ENCODE peak calls at places on chromosomes 1 and 21, in seven cellular contexts. N is pancreas, O is AG04450, W is lung, T is heart right ventricle, C is left ventricle myocardium inferior, V is spleen. E is an unnamed sample. For H3K27me3, the result is how much of the 10 kb centered on the place peaks cover.

GRCh38 chr1:155931332-155932038 is 2.7 kb downstream of the KHDC4 start:
- DNase-seq in N (no peak), O (no peak), W (no peak), T (no peak), C (no peak), V (peak), E (no peak)

GRCh38 chr1:150760003-150760402 is 5.6 kb downstream of the CTSS start:
- DNase-seq in N (no peak), O (no peak), W (no peak), T (no peak), C (no peak), V (no peak), E (no peak)

GRCh38 chr21:42043961-42044360 is 27.2 kb upstream of the UMODL1 start:
- DNase-seq in N (no peak), O (no peak), W (no peak), T (no peak), C (no peak), V (no peak), E (no peak)

GRCh38 chr1:9129391-9130041 is 614 bp upstream of the GPR157 start:
- DNase-seq in N (peak), O (no peak), W (peak), T (peak), C (peak), V (peak), E (peak)

GRCh38 chr1:33086384-33086850 is 5.5 kb downstream of the AZIN2 start:
- DNase-seq in N (peak), O (peak), W (peak), T (peak), C (peak), V (no peak), E (peak)

GRCh38 chr1:184036517-184036949 is 995 bp downstream of the COLGALT2 start:
- DNase-seq in N (no peak), O (no peak), W (no peak), T (peak), C (peak), V (no peak), E (peak)

GRCh38 chr1:66505671-66506392 is 28.1 kb upstream of the SGIP1 start:
- DNase-seq in N (no peak), O (peak), W (no peak), T (no peak), C (no peak), V (no peak), E (no peak)

GRCh38 chr1:208089971-208090755 is 154.0 kb downstream of the PLXNA2 start:
- DNase-seq in N (no peak), O (no peak), W (no peak), T (peak), C (peak), V (no peak), E (no peak)

GRCh38 chr1:15260418-15261154 is 13.6 kb downstream of the FHAD1 start:
- DNase-seq in N (no peak), O (no peak), W (no peak), T (no peak), C (no peak), V (no peak), E (no peak)

GRCh38 chr1:56531624-56532358 is 47.6 kb downstream of the PLPP3 start:
- DNase-seq in N (no peak), O (no peak), W (no peak), T (no peak), C (no peak), V (no peak), E (no peak)

GRCh38 chr1:181175356-181175755 is 86.9 kb downstream of the IER5 start:
- DNase-seq in N (no peak), O (no peak), W (no peak), T (no peak), C (no peak), V (no peak), E (no peak)

GRCh38 chr1:25565188-25565591 is 21.8 kb downstream of the LDLRAP1 start:
- DNase-seq in N (no peak), O (no peak), W (no peak), T (no peak), C (no peak), V (no peak), E (no peak)

GRCh38 chr1:181541947-181542346 is 58.6 kb downstream of the CACNA1E start:
- DNase-seq in N (no peak), O (no peak), W (no peak), T (no peak), C (no peak), V (no peak), E (no peak)

GRCh38 chr1:110243146-110243545 is 33.0 kb downstream of the KCNC4 start:
- DNase-seq in N (no peak), O (no peak), W (no peak), T (no peak), C (no peak), V (peak), E (peak)

GRCh38 chr1:197994907-197995407 is 77.8 kb downstream of the LHX9 start:
- DNase-seq in N (no peak), O (no peak), W (peak), T (no peak), C (no peak), V (no peak), E (no peak)
- H3K4me3 ChIP-seq in N (peak), O (no peak), W (no peak), T (no peak), C (no peak), V (no peak), E (no peak)

GRCh38 chr1:176954242-176954641 is 210.3 kb downstream of the ASTN1 start:
- DNase-seq in N (no peak), O (no peak), W (no peak), T (no peak), C (no peak), V (no peak), E (no peak)

GRCh38 chr1:176944606-176945005 is 219.9 kb downstream of the ASTN1 start:
- DNase-seq in N (no peak), O (no peak), W (no peak), T (no peak), C (no peak), V (no peak), E (no peak)

GRCh38 chr1:176943783-176944182 is 220.7 kb downstream of the ASTN1 start:
- DNase-seq in N (no peak), O (no peak), W (no peak), T (no peak), C (no peak), V (no peak), E (no peak)

GRCh38 chr1:176950736-176951308 is 213.7 kb downstream of the ASTN1 start:
- DNase-seq in N (no peak), O (no peak), W (no peak), T (no peak), C (no peak), V (no peak), E (no peak)

GRCh38 chr1:176949033-176949662 is 215.4 kb downstream of the ASTN1 start:
- DNase-seq in N (peak), O (no peak), W (peak), T (peak), C (peak), V (no peak), E (peak)
- TF ChIP-seq CTCF in N (peak), O (peak), W (no peak), T (peak), C (peak), V (peak), E (peak)

DNA sequence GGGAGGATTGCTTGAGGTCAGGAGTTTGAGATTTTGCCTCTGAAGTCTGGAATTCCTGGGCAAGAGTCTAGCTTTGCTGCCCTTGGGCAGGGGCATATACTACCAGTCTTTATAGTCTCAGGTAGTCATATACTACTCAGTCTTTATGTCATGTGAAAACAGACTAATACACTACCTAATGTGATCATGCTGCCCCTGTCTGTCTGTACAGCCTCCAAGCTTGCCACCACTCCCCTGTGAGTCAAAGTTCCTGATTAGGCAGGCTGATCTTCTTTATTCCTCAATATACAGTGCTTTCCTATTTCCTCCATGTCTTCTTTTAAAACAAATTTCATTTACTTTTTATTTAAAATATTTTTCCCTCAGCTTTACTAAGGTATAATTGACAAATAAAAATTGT is 105.3 kb upstream of the BEND5 start:
- DNase-seq in N (no peak), O (no peak), W (no peak), T (no peak), C (no peak), V (no peak), E (no peak)
- H3K27me3 ChIP-seq in N (under half), O (under half), W (under half), T (under half), C (under half), V (under half), E (under half)

GRCh38 chr1:193077991-193078390 is 18.6 kb downstream of the RO60 start:
- DNase-seq in N (no peak), O (no peak), W (no peak), T (no peak), C (no peak), V (no peak), E (no peak)
- H3K4me3 ChIP-seq in N (no peak), O (no peak), W (no peak), T (no peak), C (no peak), V (no peak), E (no peak)

GRCh38 chr1:51283977-51284376 is 46.4 kb downstream of the TTC39A start:
- DNase-seq in N (no peak), O (no peak), W (no peak), T (no peak), C (no peak), V (no peak), E (no peak)

GRCh38 chr1:51282605-51283004 is 46.5 kb downstream of the RNF11 start:
- DNase-seq in N (no peak), O (no peak), W (no peak), T (no peak), C (no peak), V (no peak), E (no peak)

GRCh38 chr1:51285055-51285454 is 45.3 kb downstream of the TTC39A start:
- DNase-seq in N (no peak), O (no peak), W (no peak), T (no peak), C (no peak), V (no peak), E (peak)

GRCh38 chr1:51281807-51282206 is 45.7 kb downstream of the RNF11 start:
- DNase-seq in N (no peak), O (no peak), W (no peak), T (no peak), C (no peak), V (no peak), E (no peak)

DNA sequence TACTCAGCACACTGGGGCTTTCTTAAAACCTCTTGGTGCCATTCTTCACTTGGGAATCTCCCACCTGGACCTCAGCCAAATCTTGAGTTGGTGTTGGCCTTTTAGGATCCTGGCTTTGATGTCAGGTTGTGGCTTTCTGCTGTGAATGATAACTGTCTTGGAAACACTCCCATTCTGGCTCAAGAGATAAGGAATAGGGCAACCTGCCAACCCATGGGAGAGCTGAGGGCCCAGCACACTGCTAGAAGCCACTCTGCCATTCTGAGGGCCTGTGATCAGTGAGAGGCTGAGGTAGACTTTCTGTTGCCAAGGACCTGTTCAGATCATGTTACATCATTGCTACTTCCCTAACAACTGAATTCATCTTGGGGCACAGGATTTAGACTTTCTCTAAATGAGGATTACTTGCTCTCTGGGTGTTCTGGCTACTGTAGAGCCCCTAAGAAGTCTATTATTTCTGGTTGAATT is 45.8 kb downstream of the TTC39A start:
- DNase-seq in N (no peak), O (no peak), W (peak), T (no peak), C (no peak), V (no peak), E (no peak)
- TF ChIP-seq CTCF in N (no peak), O (no peak), W (no peak), T (no peak), C (no peak), V (no peak), E (no peak)

GRCh38 chr1:90717665-90718410 is 736 bp upstream of the BARHL2 start:
- DNase-seq in N (no peak), O (no peak), W (no peak), T (no peak), C (no peak), V (no peak), E (no peak)

GRCh38 chr1:90716243-90716551 is 905 bp downstream of the BARHL2 start:
- DNase-seq in N (no peak), O (no peak), W (no peak), T (no peak), C (no peak), V (no peak), E (no peak)

GRCh38 chr1:90715334-90715733 is 1.8 kb downstream of the BARHL2 start:
- DNase-seq in N (no peak), O (no peak), W (no peak), T (no peak), C (no peak), V (no peak), E (no peak)

GRCh38 chr1:90717356-90717664 is 208 bp upstream of the BARHL2 start:
- DNase-seq in N (no peak), O (no peak), W (no peak), T (no peak), C (no peak), V (no peak), E (no peak)

GRCh38 chr1:90716552-90717355 is at the start of gene BARHL2:
- DNase-seq in N (no peak), O (no peak), W (no peak), T (no peak), C (no peak), V (no peak), E (no peak)
- H3K27me3 ChIP-seq in N (under half), O (half or more), W (under half), T (half or more), C (half or more), V (half or more), E (under half)

GRCh38 chr1:26785611-26786436 is 1.9 kb upstream of the PIGV start:
- DNase-seq in N (no peak), O (no peak), W (no peak), T (no peak), C (no peak), V (no peak), E (no peak)

GRCh38 chr1:26787706-26788514 is at the start of gene PIGV:
- DNase-seq in N (peak), O (no peak), W (peak), T (peak), C (peak), V (peak), E (peak)

GRCh38 chr1:26787381-26787705 is 407 bp upstream of the PIGV start:
- DNase-seq in N (no peak), O (no peak), W (peak), T (no peak), C (no peak), V (no peak), E (no peak)

GRCh38 chr1:26788515-26788785 is 700 bp downstream of the PIGV start:
- DNase-seq in N (no peak), O (no peak), W (peak), T (no peak), C (no peak), V (no peak), E (no peak)

GRCh38 chr1:26786437-26787380 is 1.0 kb upstream of the PIGV start:
- DNase-seq in N (no peak), O (no peak), W (peak), T (peak), C (peak), V (peak), E (peak)
- H3K4me3 ChIP-seq in N (peak), O (peak), W (peak), T (peak), C (peak), V (peak), E (peak)

E was measured in GM06990.